ENCODE peak calls at places on chromosomes 13 and 19, in five cellular contexts. One of them, this sample, is unnamed.
A peak's percentile ranks its signal among the peaks of the same experiment; 100 is the strongest.

GRCh38 chr19:4495471-4495870 is 22.8 kb downstream of the PLIN4 start:
- DNase-seq in AG08395: no peak
- DNase-seq in T-helper 1 cell: no peak
- DNase-seq in CD8-positive, alpha-beta T cell: no peak
- DNase-seq in endothelial cell: no peak
- DNase-seq in this sample: no peak

GRCh38 chr19:4144666-4145261 is 8.7 kb upstream of the CREB3L3 start:
- DNase-seq in endothelial cell: no peak
- DNase-seq in T-helper 1 cell: no peak
- DNase-seq in AG08395: peak; percentile 70
- DNase-seq in CD8-positive, alpha-beta T cell: no peak
- DNase-seq in this sample: peak; percentile 28

GRCh38 chr13:114004416-114005205 is 30.7 kb upstream of the C13orf46 start:
- DNase-seq in AG08395: no peak
- DNase-seq in CD8-positive, alpha-beta T cell: no peak
- DNase-seq in T-helper 1 cell: no peak
- DNase-seq in endothelial cell: no peak
- DNase-seq in this sample: peak; percentile 92

GRCh38 chr13:20814224-20814910 is 40.6 kb upstream of the EEF1AKMT1 start:
- DNase-seq in T-helper 1 cell: no peak
- DNase-seq in CD8-positive, alpha-beta T cell: no peak
- DNase-seq in endothelial cell: no peak
- DNase-seq in AG08395: peak; percentile 91
- DNase-seq in this sample: peak; percentile 97

GRCh38 chr13:29459818-29460335 is 135.6 kb downstream of the SLC7A1 start:
- DNase-seq in CD8-positive, alpha-beta T cell: no peak
- DNase-seq in T-helper 1 cell: no peak
- DNase-seq in endothelial cell: no peak
- DNase-seq in AG08395: no peak
- DNase-seq in this sample: no peak

GRCh38 chr19:21256722-21257121 is 72.5 kb downstream of the ZNF708 start:
- DNase-seq in endothelial cell: no peak
- DNase-seq in CD8-positive, alpha-beta T cell: no peak
- DNase-seq in AG08395: peak; percentile 1
- DNase-seq in T-helper 1 cell: no peak
- DNase-seq in this sample: peak; percentile 44

GRCh38 chr13:106513025-106513424 is 22.4 kb downstream of the EFNB2 start:
- DNase-seq in T-helper 1 cell: no peak
- DNase-seq in endothelial cell: no peak
- DNase-seq in AG08395: peak; percentile 7
- DNase-seq in CD8-positive, alpha-beta T cell: no peak
- DNase-seq in this sample: peak; percentile 72

GRCh38 chr13:44840131-44840530 is 149.1 kb downstream of the NUFIP1 start:
- DNase-seq in endothelial cell: no peak
- DNase-seq in T-helper 1 cell: no peak
- DNase-seq in CD8-positive, alpha-beta T cell: no peak
- DNase-seq in AG08395: no peak
- DNase-seq in this sample: peak; percentile 22

This sample was measured in choroid plexus epithelial cell.